ENCODE peak calls at places on chromosome 9, in seven cellular contexts. One of them, this sample, is unnamed.
A peak's percentile ranks its signal among the peaks of the same experiment; 100 is the strongest.

GRCh38 chr9:19232117-19232829 is 1.8 kb downstream of the DENND4C start:
- DNase-seq in bronchial epithelial cell: peak; percentile 36
- DNase-seq in CD8-positive, alpha-beta T cell: no peak
- DNase-seq in heart right ventricle: no peak
- DNase-seq in transverse colon: no peak
- DNase-seq in A673: no peak
- DNase-seq in PC-3: peak; percentile 13
- DNase-seq in this sample: no peak

GRCh38 chr9:131666779-131667178 is 73.1 kb downstream of the RAPGEF1 start:
- DNase-seq in bronchial epithelial cell: no peak
- DNase-seq in CD8-positive, alpha-beta T cell: no peak
- DNase-seq in heart right ventricle: no peak
- DNase-seq in transverse colon: no peak
- DNase-seq in A673: no peak
- DNase-seq in PC-3: no peak
- DNase-seq in this sample: no peak

GRCh38 chr9:119802115-119802514 is 432.9 kb upstream of the BRINP1 start:
- DNase-seq in bronchial epithelial cell: no peak
- DNase-seq in CD8-positive, alpha-beta T cell: no peak
- DNase-seq in heart right ventricle: no peak
- DNase-seq in transverse colon: no peak
- DNase-seq in A673: no peak
- DNase-seq in PC-3: no peak
- DNase-seq in this sample: no peak

GRCh38 chr9:38339087-38339486 is 53.4 kb upstream of the ALDH1B1 start:
- DNase-seq in bronchial epithelial cell: peak; percentile 23
- DNase-seq in CD8-positive, alpha-beta T cell: no peak
- DNase-seq in heart right ventricle: peak; percentile 6
- DNase-seq in transverse colon: no peak
- DNase-seq in A673: no peak
- DNase-seq in PC-3: peak; percentile 53
- DNase-seq in this sample: peak; percentile 76

GRCh38 chr9:84283895-84284294 is 56.7 kb downstream of the SLC28A3 start:
- DNase-seq in bronchial epithelial cell: no peak
- DNase-seq in CD8-positive, alpha-beta T cell: no peak
- DNase-seq in heart right ventricle: no peak
- DNase-seq in transverse colon: no peak
- DNase-seq in A673: no peak
- DNase-seq in PC-3: no peak
- DNase-seq in this sample: no peak

GRCh38 chr9:92607088-92607487 is 62.8 kb downstream of the IPPK start:
- DNase-seq in bronchial epithelial cell: no peak
- DNase-seq in CD8-positive, alpha-beta T cell: no peak
- DNase-seq in heart right ventricle: no peak
- DNase-seq in transverse colon: no peak
- DNase-seq in A673: no peak
- DNase-seq in PC-3: no peak
- DNase-seq in this sample: peak; percentile 70

GRCh38 chr9:113853333-113853732 is 22.8 kb upstream of the ZNF618 start:
- DNase-seq in bronchial epithelial cell: peak; percentile 46
- DNase-seq in CD8-positive, alpha-beta T cell: no peak
- DNase-seq in heart right ventricle: no peak
- DNase-seq in transverse colon: no peak
- DNase-seq in A673: no peak
- DNase-seq in PC-3: peak; percentile 23
- DNase-seq in this sample: no peak

GRCh38 chr9:97853844-97854695 is 1.0 kb downstream of the FOXE1 start:
- DNase-seq in bronchial epithelial cell: peak; percentile 48
- DNase-seq in CD8-positive, alpha-beta T cell: peak; percentile 32
- DNase-seq in heart right ventricle: no peak
- DNase-seq in transverse colon: no peak
- DNase-seq in A673: peak; percentile 65
- DNase-seq in PC-3: no peak
- DNase-seq in this sample: no peak

GRCh38 chr9:134967547-134967930 is 49.8 kb upstream of the FCN1 start:
- DNase-seq in bronchial epithelial cell: no peak
- DNase-seq in CD8-positive, alpha-beta T cell: no peak
- DNase-seq in heart right ventricle: no peak
- DNase-seq in transverse colon: no peak
- DNase-seq in A673: no peak
- DNase-seq in PC-3: no peak
- DNase-seq in this sample: no peak

GRCh38 chr9:76817489-76817888 is 53.3 kb downstream of the PCA3 start:
- DNase-seq in bronchial epithelial cell: peak; percentile 85
- DNase-seq in CD8-positive, alpha-beta T cell: no peak
- DNase-seq in heart right ventricle: no peak
- DNase-seq in transverse colon: no peak
- DNase-seq in A673: no peak
- DNase-seq in PC-3: peak; percentile 75
- DNase-seq in this sample: peak; percentile 64

GRCh38 chr9:134891713-134892112 is 11.1 kb downstream of the FCN2 start:
- DNase-seq in bronchial epithelial cell: no peak
- DNase-seq in CD8-positive, alpha-beta T cell: no peak
- DNase-seq in heart right ventricle: no peak
- DNase-seq in transverse colon: no peak
- DNase-seq in A673: no peak
- DNase-seq in PC-3: no peak
- DNase-seq in this sample: no peak

GRCh38 chr9:99421369-99421768 is 199.3 kb downstream of the SEC61B start:
- DNase-seq in bronchial epithelial cell: no peak
- DNase-seq in CD8-positive, alpha-beta T cell: no peak
- DNase-seq in heart right ventricle: no peak
- DNase-seq in transverse colon: no peak
- DNase-seq in A673: no peak
- DNase-seq in PC-3: no peak
- DNase-seq in this sample: no peak

GRCh38 chr9:127661342-127661741 is 45.4 kb upstream of the CFAP157 start:
- DNase-seq in bronchial epithelial cell: no peak
- DNase-seq in CD8-positive, alpha-beta T cell: no peak
- DNase-seq in heart right ventricle: no peak
- DNase-seq in transverse colon: peak; percentile 27
- DNase-seq in A673: no peak
- DNase-seq in PC-3: no peak
- DNase-seq in this sample: no peak

GRCh38 chr9:104868687-104869404 is 59.1 kb downstream of the ABCA1 start:
- DNase-seq in bronchial epithelial cell: peak; percentile 76
- DNase-seq in CD8-positive, alpha-beta T cell: no peak
- DNase-seq in heart right ventricle: peak; percentile 69
- DNase-seq in transverse colon: peak; percentile 46
- DNase-seq in A673: peak; percentile 89
- DNase-seq in PC-3: peak; percentile 60
- DNase-seq in this sample: peak; percentile 94

GRCh38 chr9:18595597-18595996 is 121.6 kb downstream of the ADAMTSL1 start:
- DNase-seq in bronchial epithelial cell: no peak
- DNase-seq in CD8-positive, alpha-beta T cell: no peak
- DNase-seq in heart right ventricle: no peak
- DNase-seq in transverse colon: no peak
- DNase-seq in A673: no peak
- DNase-seq in PC-3: no peak
- DNase-seq in this sample: no peak

GRCh38 chr9:78463750-78464149 is 166.8 kb downstream of the PSAT1 start:
- DNase-seq in bronchial epithelial cell: no peak
- DNase-seq in CD8-positive, alpha-beta T cell: no peak
- DNase-seq in heart right ventricle: no peak
- DNase-seq in transverse colon: no peak
- DNase-seq in A673: no peak
- DNase-seq in PC-3: no peak
- DNase-seq in this sample: no peak

GRCh38 chr9:129750010-129750409 is 2.8 kb downstream of the PTGES start:
- DNase-seq in bronchial epithelial cell: peak; percentile 40
- DNase-seq in CD8-positive, alpha-beta T cell: no peak
- DNase-seq in heart right ventricle: no peak
- DNase-seq in transverse colon: no peak
- DNase-seq in A673: no peak
- DNase-seq in PC-3: peak; percentile 65
- DNase-seq in this sample: peak; percentile 63

GRCh38 chr9:35861161-35861897 is 8.9 kb downstream of the OR13J1 start:
- DNase-seq in bronchial epithelial cell: no peak
- DNase-seq in CD8-positive, alpha-beta T cell: no peak
- DNase-seq in heart right ventricle: no peak
- DNase-seq in transverse colon: no peak
- DNase-seq in A673: no peak
- DNase-seq in PC-3: no peak
- DNase-seq in this sample: no peak

GRCh38 chr9:99560561-99560960 is 261.1 kb upstream of the NR4A3 start:
- DNase-seq in bronchial epithelial cell: no peak
- DNase-seq in CD8-positive, alpha-beta T cell: no peak
- DNase-seq in heart right ventricle: no peak
- DNase-seq in transverse colon: no peak
- DNase-seq in A673: no peak
- DNase-seq in PC-3: no peak
- DNase-seq in this sample: no peak

GRCh38 chr9:33106827-33107621 is 30.6 kb upstream of the SMU1 start:
- DNase-seq in bronchial epithelial cell: peak; percentile 73
- DNase-seq in CD8-positive, alpha-beta T cell: no peak
- DNase-seq in heart right ventricle: peak; percentile 78
- DNase-seq in transverse colon: no peak
- DNase-seq in A673: no peak
- DNase-seq in PC-3: peak; percentile 53
- DNase-seq in this sample: peak; percentile 98
- H3K36me3 ChIP-seq in bronchial epithelial cell: peaks cover 9% of the 10 kb centered on the region
- H3K36me3 ChIP-seq in CD8-positive, alpha-beta T cell: no peaks in the 10 kb centered on the region
- H3K36me3 ChIP-seq in heart right ventricle: peaks cover 16% of the 10 kb centered on the region
- H3K36me3 ChIP-seq in transverse colon: peaks cover 6% of the 10 kb centered on the region
- H3K36me3 ChIP-seq in A673: no peaks in the 10 kb centered on the region
- H3K36me3 ChIP-seq in PC-3: no peaks in the 10 kb centered on the region
- H3K36me3 ChIP-seq in this sample: no peaks in the 10 kb centered on the region

GRCh38 chr9:123011878-123012528 is 21.5 kb upstream of the GPR21 start:
- DNase-seq in bronchial epithelial cell: no peak
- DNase-seq in CD8-positive, alpha-beta T cell: no peak
- DNase-seq in heart right ventricle: no peak
- DNase-seq in transverse colon: no peak
- DNase-seq in A673: no peak
- DNase-seq in PC-3: no peak
- DNase-seq in this sample: no peak

GRCh38 chr9:123020796-123021195 is 12.7 kb upstream of the GPR21 start:
- DNase-seq in bronchial epithelial cell: no peak
- DNase-seq in CD8-positive, alpha-beta T cell: no peak
- DNase-seq in heart right ventricle: no peak
- DNase-seq in transverse colon: no peak
- DNase-seq in A673: no peak
- DNase-seq in PC-3: no peak
- DNase-seq in this sample: no peak

GRCh38 chr9:123011380-123011779 is 22.1 kb upstream of the GPR21 start:
- DNase-seq in bronchial epithelial cell: no peak
- DNase-seq in CD8-positive, alpha-beta T cell: no peak
- DNase-seq in heart right ventricle: no peak
- DNase-seq in transverse colon: no peak
- DNase-seq in A673: no peak
- DNase-seq in PC-3: no peak
- DNase-seq in this sample: no peak

GRCh38 chr9:123016631-123017030 is 16.8 kb upstream of the GPR21 start:
- DNase-seq in bronchial epithelial cell: no peak
- DNase-seq in CD8-positive, alpha-beta T cell: no peak
- DNase-seq in heart right ventricle: no peak
- DNase-seq in transverse colon: no peak
- DNase-seq in A673: no peak
- DNase-seq in PC-3: no peak
- DNase-seq in this sample: no peak
- H3K36me3 ChIP-seq in bronchial epithelial cell: peaks cover 1% of the 10 kb centered on the region
- H3K36me3 ChIP-seq in CD8-positive, alpha-beta T cell: peaks cover 8% of the 10 kb centered on the region
- H3K36me3 ChIP-seq in heart right ventricle: peaks cover 100% of the 10 kb centered on the region
- H3K36me3 ChIP-seq in transverse colon: peaks cover 52% of the 10 kb centered on the region
- H3K36me3 ChIP-seq in A673: peaks cover 58% of the 10 kb centered on the region
- H3K36me3 ChIP-seq in PC-3: peaks cover 7% of the 10 kb centered on the region
- H3K36me3 ChIP-seq in this sample: peaks cover 31% of the 10 kb centered on the region

GRCh38 chr9:124878518-124878917 is 16.6 kb downstream of the ARPC5L start:
- DNase-seq in bronchial epithelial cell: no peak
- DNase-seq in CD8-positive, alpha-beta T cell: no peak
- DNase-seq in heart right ventricle: no peak
- DNase-seq in transverse colon: no peak
- DNase-seq in A673: no peak
- DNase-seq in PC-3: no peak
- DNase-seq in this sample: no peak

GRCh38 chr9:124873664-124874063 is 11.7 kb downstream of the ARPC5L start:
- DNase-seq in bronchial epithelial cell: no peak
- DNase-seq in CD8-positive, alpha-beta T cell: no peak
- DNase-seq in heart right ventricle: no peak
- DNase-seq in transverse colon: no peak
- DNase-seq in A673: no peak
- DNase-seq in PC-3: no peak
- DNase-seq in this sample: no peak

GRCh38 chr9:124877383-124877782 is 15.5 kb downstream of the ARPC5L start:
- DNase-seq in bronchial epithelial cell: no peak
- DNase-seq in CD8-positive, alpha-beta T cell: no peak
- DNase-seq in heart right ventricle: no peak
- DNase-seq in transverse colon: no peak
- DNase-seq in A673: no peak
- DNase-seq in PC-3: no peak
- DNase-seq in this sample: no peak

GRCh38 chr9:124879226-124879625 is 17.3 kb downstream of the ARPC5L start:
- DNase-seq in bronchial epithelial cell: no peak
- DNase-seq in CD8-positive, alpha-beta T cell: no peak
- DNase-seq in heart right ventricle: no peak
- DNase-seq in transverse colon: no peak
- DNase-seq in A673: no peak
- DNase-seq in PC-3: no peak
- DNase-seq in this sample: no peak

DNA sequence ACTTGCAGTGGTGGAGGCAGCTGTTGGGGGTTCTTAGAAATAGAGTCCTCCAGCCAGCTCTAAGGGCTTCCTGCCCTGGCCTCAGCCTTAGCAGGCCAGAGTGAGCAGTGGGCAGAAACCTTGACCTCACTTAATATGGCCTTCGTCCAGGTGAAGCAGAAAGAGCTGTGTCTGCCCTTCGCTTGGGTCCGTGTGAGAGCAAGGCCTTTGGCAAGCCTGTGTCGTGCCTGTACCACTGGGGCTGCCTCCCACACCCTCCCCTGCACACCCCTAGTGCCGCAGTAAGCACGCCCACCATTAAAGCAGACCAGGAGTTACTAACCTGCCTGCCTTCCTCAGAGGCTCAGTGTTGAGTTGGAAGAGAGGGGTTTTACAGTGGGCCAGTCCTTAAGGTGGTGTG is 13.6 kb downstream of the ARPC5L start:
- DNase-seq in bronchial epithelial cell: no peak
- DNase-seq in CD8-positive, alpha-beta T cell: no peak
- DNase-seq in heart right ventricle: no peak
- DNase-seq in transverse colon: no peak
- DNase-seq in A673: no peak
- DNase-seq in PC-3: no peak
- DNase-seq in this sample: no peak
- H3K36me3 ChIP-seq in bronchial epithelial cell: peaks cover 36% of the 10 kb centered on the region
- H3K36me3 ChIP-seq in CD8-positive, alpha-beta T cell: peaks cover 59% of the 10 kb centered on the region
- H3K36me3 ChIP-seq in heart right ventricle: peaks cover 75% of the 10 kb centered on the region
- H3K36me3 ChIP-seq in transverse colon: peaks cover 22% of the 10 kb centered on the region
- H3K36me3 ChIP-seq in A673: peaks cover 74% of the 10 kb centered on the region
- H3K36me3 ChIP-seq in PC-3: peaks cover 23% of the 10 kb centered on the region
- H3K36me3 ChIP-seq in this sample: peaks cover 41% of the 10 kb centered on the region

GRCh38 chr9:111411266-111411665 is 72.9 kb downstream of the ECPAS start:
- DNase-seq in bronchial epithelial cell: peak; percentile 65
- DNase-seq in CD8-positive, alpha-beta T cell: no peak
- DNase-seq in heart right ventricle: no peak
- DNase-seq in transverse colon: no peak
- DNase-seq in A673: no peak
- DNase-seq in PC-3: no peak
- DNase-seq in this sample: no peak

GRCh38 chr9:111405701-111406100 is 75.7 kb upstream of the OR2K2 start:
- DNase-seq in bronchial epithelial cell: no peak
- DNase-seq in CD8-positive, alpha-beta T cell: no peak
- DNase-seq in heart right ventricle: no peak
- DNase-seq in transverse colon: no peak
- DNase-seq in A673: no peak
- DNase-seq in PC-3: no peak
- DNase-seq in this sample: no peak

GRCh38 chr9:111412280-111412679 is 71.9 kb downstream of the ECPAS start:
- DNase-seq in bronchial epithelial cell: no peak
- DNase-seq in CD8-positive, alpha-beta T cell: no peak
- DNase-seq in heart right ventricle: no peak
- DNase-seq in transverse colon: no peak
- DNase-seq in A673: no peak
- DNase-seq in PC-3: no peak
- DNase-seq in this sample: no peak

GRCh38 chr9:111407813-111408212 is 76.4 kb downstream of the ECPAS start:
- DNase-seq in bronchial epithelial cell: no peak
- DNase-seq in CD8-positive, alpha-beta T cell: no peak
- DNase-seq in heart right ventricle: no peak
- DNase-seq in transverse colon: no peak
- DNase-seq in A673: no peak
- DNase-seq in PC-3: no peak
- DNase-seq in this sample: no peak
- H3K36me3 ChIP-seq in bronchial epithelial cell: peaks cover 6% of the 10 kb centered on the region
- H3K36me3 ChIP-seq in CD8-positive, alpha-beta T cell: peaks cover 9% of the 10 kb centered on the region
- H3K36me3 ChIP-seq in heart right ventricle: peaks cover 100% of the 10 kb centered on the region
- H3K36me3 ChIP-seq in transverse colon: peaks cover 95% of the 10 kb centered on the region
- H3K36me3 ChIP-seq in A673: peaks cover 91% of the 10 kb centered on the region
- H3K36me3 ChIP-seq in PC-3: peaks cover 78% of the 10 kb centered on the region
- H3K36me3 ChIP-seq in this sample: peaks cover 48% of the 10 kb centered on the region

This sample was measured in astrocyte.